ENCODE peak calls at places on chromosomes 6 and 20, in ten cellular contexts. P, Z, S, R, B, H, T, G, C and L are unnamed samples.

GRCh38 chr6:106883808-106884262 is 90.7 kb downstream of the CD24 start:
- DNase-seq in P (no peak), Z (no peak), S (no peak), R (no peak), B (no peak), H (no peak), T (no peak), G (no peak), C (no peak), L (no peak)

GRCh38 chr20:40628877-40629276 is 60.2 kb downstream of the MAFB start:
- DNase-seq in P (no peak), Z (peak), S (no peak), R (no peak), B (no peak), H (no peak), T (peak), G (no peak), C (no peak), L (peak)

GRCh38 chr20:44388466-44389023 is 33.0 kb downstream of the HNF4A start:
- DNase-seq in P (peak), Z (peak), S (peak), R (peak), B (peak), H (peak), T (no peak), G (peak), C (peak), L (no peak)

GRCh38 chr20:17495826-17496225 is 35.4 kb downstream of the BFSP1 start:
- DNase-seq in P (no peak), Z (no peak), S (no peak), R (no peak), B (no peak), H (no peak), T (no peak), G (no peak), C (no peak), L (peak)

GRCh38 chr6:149484733-149485700 is at the start of gene ZC3H12D:
- DNase-seq in P (peak), Z (peak), S (no peak), R (peak), B (peak), H (peak), T (no peak), G (peak), C (peak), L (no peak)

GRCh38 chr6:68087399-68088133 is 547.5 kb upstream of the ADGRB3 start:
- DNase-seq in P (no peak), Z (peak), S (no peak), R (no peak), B (peak), H (no peak), T (no peak), G (no peak), C (no peak), L (no peak)

GRCh38 chr20:5848711-5849505 is 98.7 kb downstream of the SHLD1 start:
- DNase-seq in P (peak), Z (peak), S (peak), R (no peak), B (peak), H (no peak), T (no peak), G (no peak), C (no peak), L (no peak)

GRCh38 chr6:40164345-40164755 is 230.1 kb upstream of the MOCS1 start:
- DNase-seq in P (no peak), Z (no peak), S (no peak), R (no peak), B (no peak), H (no peak), T (no peak), G (no peak), C (no peak), L (no peak)

GRCh38 chr6:45433533-45434400 is 56.0 kb upstream of the SUPT3H start:
- DNase-seq in P (no peak), Z (no peak), S (no peak), R (no peak), B (no peak), H (no peak), T (no peak), G (no peak), C (no peak), L (no peak)

DNA sequence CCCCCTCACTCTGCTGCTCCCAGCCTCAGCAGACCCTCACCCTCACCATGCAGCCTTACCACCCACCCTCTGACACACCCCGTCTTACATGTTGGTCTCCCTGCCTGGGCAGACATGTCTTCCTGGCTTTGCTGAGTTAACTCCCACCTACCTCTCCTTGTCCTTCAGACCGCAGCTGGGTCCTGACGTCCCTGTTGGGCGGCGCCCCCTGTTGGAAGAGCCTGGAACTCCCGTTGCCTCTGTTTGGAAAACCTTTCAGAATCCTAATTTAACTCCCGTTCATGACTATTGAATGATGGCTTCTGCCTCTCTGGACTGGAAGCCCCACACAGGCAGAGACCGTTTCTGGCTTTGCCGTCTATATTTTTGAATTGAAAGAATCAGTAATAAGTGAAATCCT is 245.1 kb downstream of the MYLK4 start:
- DNase-seq in P (no peak), Z (no peak), S (no peak), R (no peak), B (peak), H (no peak), T (peak), G (no peak), C (no peak), L (peak)
- TF ChIP-seq CTCF in P (peak), Z (peak), S (no peak), R (no peak), B (peak), H (peak), T (no peak), G (peak), C (peak), L (peak)

GRCh38 chr6:31158863-31159855 is 770 bp downstream of the TCF19 start:
- DNase-seq in P (no peak), Z (no peak), S (peak), R (no peak), B (peak), H (no peak), T (no peak), G (no peak), C (no peak), L (no peak)
- TF ChIP-seq CTCF in P (no peak), Z (peak), S (peak), R (no peak), B (no peak), H (no peak), T (no peak), G (no peak), C (no peak), L (no peak)

GRCh38 chr6:4522453-4522852 is 253.8 kb upstream of the CDYL start:
- DNase-seq in P (no peak), Z (no peak), S (no peak), R (no peak), B (peak), H (no peak), T (no peak), G (no peak), C (no peak), L (no peak)
- TF ChIP-seq CTCF in P (no peak), Z (no peak), S (no peak), R (no peak), B (no peak), H (no peak), T (no peak), G (no peak), C (no peak), L (no peak)

DNA sequence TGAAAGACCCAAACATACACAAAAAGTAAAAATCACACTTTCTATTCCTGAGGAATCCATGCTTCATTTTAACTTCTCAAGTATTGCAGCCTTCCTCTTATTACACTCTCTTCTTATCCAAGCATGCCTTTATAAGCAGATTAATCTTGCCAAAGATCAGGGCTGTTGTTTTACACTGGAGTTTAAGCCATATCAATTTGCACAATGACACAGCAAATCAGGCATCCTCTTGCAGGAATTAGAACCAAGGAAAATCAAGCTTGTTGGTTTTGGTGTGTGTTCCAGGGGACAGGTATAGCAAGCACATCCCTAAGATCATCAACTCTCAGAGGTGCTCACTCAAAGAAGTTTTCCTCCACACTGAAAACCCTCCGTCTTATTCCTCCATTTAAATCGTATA is 69.5 kb downstream of the CYP39A1 start:
- DNase-seq in P (no peak), Z (peak), S (no peak), R (no peak), B (no peak), H (no peak), T (no peak), G (no peak), C (no peak), L (no peak)
- TF ChIP-seq CTCF in P (no peak), Z (no peak), S (no peak), R (no peak), B (no peak), H (no peak), T (no peak), G (no peak), C (no peak), L (no peak)

GRCh38 chr20:18737140-18737539 is 76.4 kb upstream of the SCP2D1 start:
- DNase-seq in P (no peak), Z (no peak), S (no peak), R (no peak), B (no peak), H (no peak), T (no peak), G (no peak), C (no peak), L (no peak)
- TF ChIP-seq CTCF in P (no peak), Z (no peak), S (no peak), R (no peak), B (no peak), H (no peak), T (no peak), G (no peak), C (no peak), L (no peak)

GRCh38 chr6:43013843-43014433 is at the start of the genes KLHDC3 and MEA1:
- DNase-seq in P (peak), Z (peak), S (peak), R (peak), B (peak), H (peak), T (peak), G (peak), C (peak), L (peak)

GRCh38 chr6:43013020-43013842 is 515 bp downstream of the MEA1 start:
- DNase-seq in P (peak), Z (peak), S (no peak), R (no peak), B (no peak), H (no peak), T (no peak), G (no peak), C (no peak), L (no peak)

GRCh38 chr6:43012364-43012763 is 1.4 kb downstream of the MEA1 start:
- DNase-seq in P (no peak), Z (no peak), S (no peak), R (no peak), B (no peak), H (no peak), T (no peak), G (no peak), C (no peak), L (no peak)

GRCh38 chr6:43016166-43016915 is 2.3 kb downstream of the KLHDC3 start:
- DNase-seq in P (no peak), Z (peak), S (no peak), R (no peak), B (no peak), H (no peak), T (no peak), G (no peak), C (no peak), L (no peak)

GRCh38 chr6:43014434-43014909 is 423 bp downstream of the KLHDC3 start:
- DNase-seq in P (peak), Z (peak), S (peak), R (no peak), B (no peak), H (no peak), T (no peak), G (no peak), C (no peak), L (no peak)
- TF ChIP-seq CTCF in P (no peak), Z (no peak), S (no peak), R (no peak), B (no peak), H (no peak), T (no peak), G (no peak), C (no peak), L (no peak)

DNA sequence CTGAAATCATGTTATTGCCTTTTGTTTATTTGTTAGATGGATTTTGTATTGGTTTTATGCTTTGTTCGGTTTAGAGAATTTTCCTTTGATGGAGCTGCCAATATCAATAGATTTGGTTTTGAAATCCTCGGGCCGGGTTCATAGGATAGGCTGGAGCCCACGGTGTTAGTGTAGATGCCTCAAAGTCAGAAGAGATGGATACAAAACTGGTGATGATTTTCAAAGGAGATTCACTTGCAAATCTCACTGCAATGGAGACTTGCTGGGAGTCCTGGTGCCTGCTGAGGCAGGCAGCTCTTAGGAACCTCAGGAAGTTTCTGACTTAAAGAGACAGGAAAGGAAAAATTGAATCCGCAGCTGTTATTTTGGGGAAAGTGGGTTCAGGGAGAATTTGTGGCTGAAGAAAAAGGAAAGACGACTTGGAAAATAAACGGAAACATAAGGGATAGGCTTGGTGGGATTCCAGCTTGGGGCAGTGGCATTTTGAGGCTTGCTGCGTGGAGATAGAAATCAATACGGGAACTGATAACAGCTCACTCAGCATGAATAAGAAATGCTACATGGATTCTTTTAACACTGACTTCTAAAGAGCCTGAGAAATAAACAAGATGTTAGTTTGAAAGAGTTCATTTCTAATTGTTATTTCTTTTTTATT is 241.6 kb downstream of the PHACTR1 start:
- DNase-seq in P (no peak), Z (peak), S (no peak), R (peak), B (no peak), H (no peak), T (no peak), G (no peak), C (no peak), L (no peak)
- TF ChIP-seq CTCF in P (no peak), Z (no peak), S (no peak), R (no peak), B (no peak), H (no peak), T (no peak), G (no peak), C (no peak), L (no peak)

DNA sequence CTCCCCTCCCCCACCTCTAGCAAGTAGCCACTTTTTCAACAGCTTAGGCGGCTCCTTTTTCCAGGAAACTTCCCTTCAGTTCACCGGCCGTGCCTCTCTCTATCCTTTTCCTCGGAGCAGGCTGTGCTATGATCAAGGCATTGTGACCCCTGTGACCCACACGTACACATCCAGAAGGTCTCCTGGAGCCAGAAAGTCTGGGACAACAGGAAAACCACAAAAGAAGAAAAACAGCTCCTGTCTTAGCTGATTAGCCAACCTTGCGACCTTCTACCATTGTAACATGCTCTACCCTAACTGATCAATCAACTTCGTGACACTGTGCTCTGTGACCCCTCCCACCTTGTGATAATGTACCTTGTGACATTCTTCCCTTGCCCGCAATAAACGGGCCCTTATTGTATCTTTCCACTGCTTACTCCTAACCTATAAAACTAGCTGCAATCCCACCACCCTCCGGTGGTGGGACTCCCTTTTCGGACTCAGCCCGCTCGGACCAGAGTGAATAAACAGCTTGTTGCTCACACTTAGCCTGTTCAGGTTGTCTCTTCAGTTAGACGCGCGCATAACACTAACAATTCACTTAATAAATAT is 24.2 kb downstream of the ZNF311 start:
- DNase-seq in P (peak), Z (peak), S (peak), R (peak), B (peak), H (no peak), T (no peak), G (peak), C (peak), L (no peak)
- TF ChIP-seq CTCF in P (peak), Z (peak), S (peak), R (peak), B (peak), H (peak), T (no peak), G (peak), C (peak), L (peak)

GRCh38 chr6:24777227-24777626 is 2.5 kb downstream of the GMNN start:
- DNase-seq in P (no peak), Z (no peak), S (no peak), R (no peak), B (no peak), H (no peak), T (no peak), G (no peak), C (no peak), L (no peak)

GRCh38 chr6:24778121-24778520 is 3.4 kb downstream of the GMNN start:
- DNase-seq in P (no peak), Z (no peak), S (no peak), R (no peak), B (no peak), H (no peak), T (no peak), G (no peak), C (no peak), L (no peak)

GRCh38 chr6:24778878-24779277 is 4.1 kb downstream of the GMNN start:
- DNase-seq in P (no peak), Z (no peak), S (no peak), R (no peak), B (no peak), H (no peak), T (no peak), G (no peak), C (no peak), L (no peak)

GRCh38 chr6:24780206-24780605 is 5.5 kb downstream of the GMNN start:
- DNase-seq in P (peak), Z (no peak), S (no peak), R (no peak), B (no peak), H (no peak), T (no peak), G (no peak), C (no peak), L (no peak)

DNA sequence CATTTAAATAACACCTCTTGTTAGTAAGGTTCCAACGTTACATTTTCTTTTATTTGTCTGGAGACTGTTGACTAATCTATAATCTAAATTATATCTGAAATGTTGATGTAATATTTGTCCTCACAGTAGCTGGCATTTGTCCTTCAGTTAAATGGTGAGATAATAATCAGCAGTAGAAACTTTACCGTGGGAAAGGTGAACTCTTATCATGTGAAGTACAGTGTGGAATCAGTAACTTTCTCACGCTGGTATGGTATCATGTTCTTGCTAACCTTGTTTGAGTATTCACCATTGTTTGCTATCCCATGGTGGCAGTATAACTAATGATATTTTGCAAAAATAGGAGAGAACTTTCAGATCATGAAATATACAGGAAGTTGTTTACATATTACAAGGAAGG is 4.7 kb downstream of the GMNN start:
- DNase-seq in P (peak), Z (peak), S (no peak), R (no peak), B (peak), H (no peak), T (no peak), G (no peak), C (no peak), L (no peak)
- TF ChIP-seq CTCF in P (no peak), Z (no peak), S (no peak), R (peak), B (no peak), H (no peak), T (no peak), G (no peak), C (no peak), L (no peak)

GRCh38 chr20:23407770-23408467 is 13.4 kb downstream of the NAPB start:
- DNase-seq in P (no peak), Z (no peak), S (no peak), R (no peak), B (peak), H (no peak), T (no peak), G (no peak), C (no peak), L (no peak)
- TF ChIP-seq CTCF in P (no peak), Z (no peak), S (no peak), R (no peak), B (no peak), H (no peak), T (no peak), G (no peak), C (no peak), L (no peak)